ENCODE peak calls at places on chromosome 6, in eight cellular contexts. Q, O, Y, R, B, A, M and P are unnamed samples.

GRCh38 chr6:168319279-168320051 is at the start of gene DACT2:
- DNase-seq in B (no peak), M (no peak), O (no peak), Q (no peak), R (no peak), A (no peak), Y (no peak), P (no peak)

GRCh38 chr6:24779416-24779815 is 4.7 kb downstream of the GMNN start:
- DNase-seq in R (no peak), A (no peak), M (no peak), O (no peak), Q (no peak), B (no peak), Y (no peak), P (no peak)

GRCh38 chr6:48889429-48889828 is 573.6 kb downstream of the MMUT start:
- DNase-seq in Y (no peak), M (no peak), Q (no peak), R (no peak), B (no peak), O (no peak), A (no peak), P (no peak)

GRCh38 chr6:163761491-163761890 is 347.0 kb downstream of the QKI start:
- DNase-seq in B (no peak), M (no peak), Q (no peak), A (no peak), Y (no peak), R (no peak), O (no peak), P (no peak)

GRCh38 chr6:136553166-136553787 is 3.1 kb upstream of the MAP7 start:
- DNase-seq in B (peak; percentile 72), A (no peak), O (no peak), R (no peak), Y (no peak), Q (no peak), M (no peak), P (peak; percentile 29)

GRCh38 chr6:101396552-101397173 is 3.2 kb downstream of the GRIK2 start:
- DNase-seq in R (no peak), A (peak; percentile 48), M (no peak), O (no peak), B (peak; percentile 76), Q (peak; percentile 54), Y (peak; percentile 34), P (peak; percentile 67)

GRCh38 chr6:90151827-90152449 is 144.7 kb downstream of the BACH2 start:
- DNase-seq in Y (no peak), Q (no peak), O (no peak), A (no peak), B (no peak), M (no peak), R (no peak), P (no peak)

GRCh38 chr6:129965096-129965495 is 53.3 kb upstream of the L3MBTL3 start:
- DNase-seq in Y (no peak), M (no peak), O (no peak), R (no peak), B (no peak), A (no peak), Q (no peak), P (no peak)

GRCh38 chr6:10276106-10276505 is 138.8 kb downstream of the TFAP2A start:
- DNase-seq in O (no peak), R (no peak), Y (no peak), Q (no peak), M (no peak), A (no peak), B (no peak), P (no peak)

GRCh38 chr6:54198134-54198533 is 86.9 kb downstream of the MLIP start:
- DNase-seq in B (no peak), R (no peak), Y (no peak), M (no peak), Q (no peak), A (no peak), O (no peak), P (peak; percentile 58)

GRCh38 chr6:46014511-46015118 is 1.0 kb downstream of the CLIC5 start:
- DNase-seq in M (no peak), O (no peak), A (no peak), B (peak; percentile 69), Q (peak; percentile 59), R (no peak), Y (no peak), P (no peak)

GRCh38 chr6:110672122-110672521 is 143.1 kb downstream of the CDK19 start:
- DNase-seq in Q (no peak), Y (no peak), A (no peak), B (no peak), M (no peak), R (no peak), O (no peak), P (no peak)

GRCh38 chr6:161265975-161266374 is 7.9 kb downstream of the AGPAT4 start:
- DNase-seq in B (no peak), R (no peak), Y (no peak), A (no peak), M (no peak), Q (no peak), O (no peak), P (no peak)

GRCh38 chr6:73129653-73130443 is 95.4 kb downstream of the KHDC1L start:
- DNase-seq in R (peak; percentile 66), B (peak; percentile 89), Y (peak; percentile 61), M (peak; percentile 13), Q (peak; percentile 45), O (peak; percentile 54), A (peak; percentile 91), P (peak; percentile 76)

GRCh38 chr6:5997420-5998093 is 9.2 kb downstream of the NRN1 start:
- DNase-seq in Q (peak; percentile 43), Y (no peak), M (no peak), R (no peak), B (no peak), O (no peak), A (no peak), P (no peak)

GRCh38 chr6:5994234-5994998 is 12.3 kb downstream of the NRN1 start:
- DNase-seq in B (no peak), M (no peak), Q (no peak), O (no peak), A (no peak), Y (no peak), R (no peak), P (no peak)

GRCh38 chr6:5996701-5997419 is 9.9 kb downstream of the NRN1 start:
- DNase-seq in Q (no peak), B (no peak), Y (no peak), M (no peak), R (no peak), O (no peak), A (no peak), P (no peak)

GRCh38 chr6:5994999-5995698 is 11.6 kb downstream of the NRN1 start:
- DNase-seq in B (no peak), M (no peak), O (no peak), Y (no peak), A (no peak), R (no peak), Q (no peak), P (no peak)

GRCh38 chr6:5995705-5996686 is 10.7 kb downstream of the NRN1 start:
- DNase-seq in O (peak; percentile 46), B (peak; percentile 66), R (no peak), A (peak; percentile 78), Y (peak; percentile 40), Q (peak; percentile 81), M (no peak), P (peak; percentile 73)
- TF ChIP-seq CTCF in O (no peak), B (no peak), R (no peak), A (peak; percentile 19), Y (no peak), Q (no peak), M (no peak), P (no peak)

GRCh38 chr6:44235269-44235668 is 11.6 kb upstream of the HSP90AB1 start:
- DNase-seq in Q (no peak), B (no peak), M (no peak), A (no peak), R (no peak), Y (no peak), O (no peak), P (no peak)

GRCh38 chr6:44238687-44239350 is 8.1 kb upstream of the HSP90AB1 start:
- DNase-seq in M (no peak), O (no peak), A (no peak), B (no peak), R (no peak), Y (no peak), Q (no peak), P (peak; percentile 24)

GRCh38 chr6:44235891-44236516 is 10.9 kb upstream of the HSP90AB1 start:
- DNase-seq in O (no peak), A (no peak), Y (no peak), Q (no peak), M (no peak), B (no peak), R (no peak), P (peak; percentile 58)

GRCh38 chr6:44237021-44237812 is 9.7 kb upstream of the HSP90AB1 start:
- DNase-seq in A (peak; percentile 92), B (peak; percentile 96), Y (peak; percentile 96), M (peak; percentile 88), R (peak; percentile 86), Q (peak; percentile 87), O (peak; percentile 84), P (peak; percentile 93)

DNA sequence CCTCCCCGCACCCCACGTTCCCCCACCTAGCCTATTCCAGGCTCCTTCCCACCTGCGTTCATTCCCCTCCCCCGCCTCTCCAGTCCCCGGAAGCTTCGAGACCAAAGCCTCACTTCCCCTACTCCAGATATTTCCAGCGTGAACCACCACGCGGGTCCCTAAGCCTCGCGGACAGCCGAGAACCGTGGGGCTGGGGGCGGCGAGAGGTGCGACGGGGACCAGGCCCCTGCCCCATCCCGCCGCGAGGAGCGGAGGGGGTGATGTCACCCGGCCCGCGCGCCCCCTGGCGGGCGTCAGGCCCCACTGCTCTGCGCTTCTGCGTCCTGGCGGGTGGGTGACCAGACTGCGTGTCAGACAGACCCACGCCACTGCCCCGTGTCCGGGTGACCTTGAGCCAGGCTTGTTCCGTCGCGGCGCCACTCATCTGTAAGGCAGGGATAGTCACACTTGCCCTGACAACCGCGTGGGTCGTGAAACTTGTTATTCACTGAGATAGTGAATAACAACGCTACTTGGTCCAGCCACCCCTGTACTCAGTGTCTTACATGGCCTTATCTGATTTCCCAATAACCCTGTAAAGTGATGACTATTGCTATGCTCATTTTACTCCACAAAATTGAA is 9.0 kb upstream of the HSP90AB1 start:
- DNase-seq in O (peak; percentile 85), B (peak; percentile 88), M (peak; percentile 77), Q (peak; percentile 83), Y (peak; percentile 69), R (no peak), A (peak; percentile 79), P (peak; percentile 85)
- TF ChIP-seq POLR2A in O (peak; percentile 6), B (no peak), M (peak; percentile 63), Q (peak; percentile 29), Y (peak; percentile 16), R (no peak), A (peak; percentile 58), P (no peak)

GRCh38 chr6:148776321-148776966 is 29.6 kb downstream of the UST start:
- DNase-seq in A (no peak), B (no peak), Q (no peak), R (no peak), Y (no peak), M (peak; percentile 24), O (peak; percentile 27), P (no peak)

GRCh38 chr6:148780918-148781436 is 34.1 kb downstream of the UST start:
- DNase-seq in O (no peak), M (no peak), Y (no peak), B (no peak), A (no peak), R (no peak), Q (no peak), P (no peak)

GRCh38 chr6:148779142-148779562 is 32.3 kb downstream of the UST start:
- DNase-seq in M (no peak), Q (peak; percentile 29), R (no peak), Y (no peak), O (no peak), B (no peak), A (no peak), P (no peak)
- H3K27ac ChIP-seq in M (no peak overlapping the region), Q (no peak overlapping the region), R (no peak overlapping the region), Y (no peak overlapping the region), O (no peak overlapping the region), B (no peak overlapping the region), A (no peak overlapping the region), P (no peak overlapping the region)

GRCh38 chr6:17472653-17473183 is 79.3 kb downstream of the CAP2 start:
- DNase-seq in O (no peak), R (no peak), A (no peak), M (no peak), Q (no peak), Y (peak; percentile 52), B (no peak), P (no peak)
- TF ChIP-seq CTCF in O (no peak), R (no peak), A (no peak), M (no peak), Q (no peak), Y (no peak), B (no peak), P (no peak)